ENCODE peak calls at places on chromosomes 6 and 20, in four cellular contexts. One of them, this sample, is unnamed.

GRCh38 chr20:4252005-4252404 is 236.6 kb upstream of the RNF24 start:
- DNase-seq in endothelial cell: no peak
- DNase-seq in naive thymus-derived CD8-positive, alpha-beta T cell: no peak
- DNase-seq in Calu3: no peak
- DNase-seq in this sample: no peak

GRCh38 chr6:73519943-73520687 is 717 bp downstream of the EEF1A1 start:
- DNase-seq in naive thymus-derived CD8-positive, alpha-beta T cell: peak
- DNase-seq in Calu3: peak
- DNase-seq in endothelial cell: peak
- DNase-seq in this sample: peak

GRCh38 chr6:158191032-158191431 is 22.9 kb downstream of the GTF2H5 start:
- DNase-seq in naive thymus-derived CD8-positive, alpha-beta T cell: no peak
- DNase-seq in endothelial cell: no peak
- DNase-seq in Calu3: no peak
- DNase-seq in this sample: no peak

GRCh38 chr6:29834564-29835436 is 7.2 kb downstream of the HLA-G start:
- DNase-seq in naive thymus-derived CD8-positive, alpha-beta T cell: peak
- DNase-seq in endothelial cell: peak
- DNase-seq in Calu3: peak
- DNase-seq in this sample: peak

GRCh38 chr6:10510592-10511367 is 10.4 kb upstream of the GCNT2 start:
- DNase-seq in endothelial cell: peak
- DNase-seq in naive thymus-derived CD8-positive, alpha-beta T cell: peak
- DNase-seq in Calu3: peak
- DNase-seq in this sample: peak

GRCh38 chr20:11849270-11849920 is 68.3 kb upstream of the BTBD3 start:
- DNase-seq in naive thymus-derived CD8-positive, alpha-beta T cell: no peak
- DNase-seq in Calu3: no peak
- DNase-seq in endothelial cell: no peak
- DNase-seq in this sample: no peak

GRCh38 chr6:11762782-11763459 is 15.7 kb downstream of the ADTRP start:
- DNase-seq in endothelial cell: no peak
- DNase-seq in Calu3: no peak
- DNase-seq in naive thymus-derived CD8-positive, alpha-beta T cell: no peak
- DNase-seq in this sample: no peak

GRCh38 chr20:21182832-21183563 is 57.1 kb downstream of the KIZ start:
- DNase-seq in endothelial cell: no peak
- DNase-seq in naive thymus-derived CD8-positive, alpha-beta T cell: no peak
- DNase-seq in Calu3: no peak
- DNase-seq in this sample: peak

GRCh38 chr6:13422601-13423247 is 64.7 kb downstream of the GFOD1 start:
- DNase-seq in endothelial cell: peak
- DNase-seq in naive thymus-derived CD8-positive, alpha-beta T cell: no peak
- DNase-seq in Calu3: no peak
- DNase-seq in this sample: no peak

GRCh38 chr6:114718716-114719270 is 376.0 kb upstream of the HS3ST5 start:
- DNase-seq in endothelial cell: no peak
- DNase-seq in naive thymus-derived CD8-positive, alpha-beta T cell: no peak
- DNase-seq in Calu3: no peak
- DNase-seq in this sample: no peak

GRCh38 chr6:63839485-63839884 is 203.9 kb downstream of the PHF3 start:
- DNase-seq in Calu3: no peak
- DNase-seq in endothelial cell: no peak
- DNase-seq in naive thymus-derived CD8-positive, alpha-beta T cell: no peak
- DNase-seq in this sample: no peak

GRCh38 chr6:34834789-34835518 is 43.1 kb downstream of the BLTP3A start:
- DNase-seq in endothelial cell: no peak
- DNase-seq in Calu3: no peak
- DNase-seq in naive thymus-derived CD8-positive, alpha-beta T cell: no peak
- DNase-seq in this sample: peak

GRCh38 chr6:160221423-160221822 is 37.2 kb downstream of the SLC22A2 start:
- DNase-seq in naive thymus-derived CD8-positive, alpha-beta T cell: no peak
- DNase-seq in Calu3: no peak
- DNase-seq in endothelial cell: no peak
- DNase-seq in this sample: no peak

GRCh38 chr6:14037402-14038277 is 79.9 kb upstream of the CD83 start:
- DNase-seq in Calu3: no peak
- DNase-seq in naive thymus-derived CD8-positive, alpha-beta T cell: no peak
- DNase-seq in endothelial cell: no peak
- DNase-seq in this sample: peak

GRCh38 chr6:24313133-24313476 is 44.8 kb downstream of the DCDC2 start:
- DNase-seq in Calu3: no peak
- DNase-seq in endothelial cell: no peak
- DNase-seq in naive thymus-derived CD8-positive, alpha-beta T cell: no peak
- DNase-seq in this sample: no peak

GRCh38 chr6:163617549-163617948 is 203.0 kb downstream of the QKI start:
- DNase-seq in naive thymus-derived CD8-positive, alpha-beta T cell: no peak
- DNase-seq in endothelial cell: no peak
- DNase-seq in Calu3: no peak
- DNase-seq in this sample: no peak

GRCh38 chr6:329888-330691 is 37.8 kb downstream of the DUSP22 start:
- DNase-seq in endothelial cell: no peak
- DNase-seq in Calu3: no peak
- DNase-seq in naive thymus-derived CD8-positive, alpha-beta T cell: no peak
- DNase-seq in this sample: no peak

GRCh38 chr6:30819287-30819917 is 64.9 kb upstream of the DDR1 start:
- DNase-seq in naive thymus-derived CD8-positive, alpha-beta T cell: no peak
- DNase-seq in endothelial cell: no peak
- DNase-seq in Calu3: no peak
- DNase-seq in this sample: no peak

This sample was measured in GM03348.